ENCODE peak calls at places on chromosomes 4 and X, in nine cellular contexts. A is astrocyte, H is NCI-H748 treated with DMSO at 0.1 percent for 48 hours, V is NCI-H345, N is GM04503, D is EL, R is NCI-H1105, Z is dorsolateral prefrontal cortex, O is cardiac muscle cell. G is an unnamed sample.

GRCh38 chr4:23717528-23718248 is 172.2 kb downstream of the PPARGC1A start:
- DNase-seq in A (peak; percentile 16), H (no peak), V (peak; percentile 0), N (no peak), D (peak; percentile 22), R (no peak), Z (no peak), O (peak; percentile 43), G (no peak)

GRCh38 chr4:3472411-3473141 is 9.5 kb downstream of the DOK7 start:
- DNase-seq in A (no peak), H (no peak), V (peak; percentile 24), N (no peak), D (no peak), R (no peak), Z (no peak), O (no peak), G (no peak)

GRCh38 chr4:174273960-174274359 is 9.5 kb downstream of the FBXO8 start:
- DNase-seq in A (no peak), H (peak; percentile 72), V (no peak), N (no peak), D (no peak), R (no peak), Z (no peak), O (no peak), G (no peak)

GRCh38 chr4:149441338-149441737 is 374.3 kb downstream of the IQCM start:
- DNase-seq in A (peak; percentile 86), H (no peak), V (no peak), N (peak; percentile 32), D (peak; percentile 46), R (no peak), Z (no peak), O (peak; percentile 11), G (no peak)

GRCh38 chr4:123043793-123044425 is 121.5 kb upstream of the NUDT6 start:
- DNase-seq in A (no peak), H (no peak), V (no peak), N (no peak), D (no peak), R (no peak), Z (no peak), O (no peak), G (no peak)

GRCh38 chr4:138978028-138978585 is 37.5 kb upstream of the NOCT start:
- DNase-seq in A (no peak), H (no peak), V (no peak), N (no peak), D (no peak), R (no peak), Z (no peak), O (no peak), G (no peak)

GRCh38 chr4:121256346-121256745 is 92.2 kb upstream of the TNIP3 start:
- DNase-seq in A (peak; percentile 94), H (no peak), V (no peak), N (peak; percentile 70), D (peak; percentile 86), R (no peak), Z (no peak), O (peak; percentile 95), G (no peak)

GRCh38 chr4:19187709-19188108 is 1064.0 kb upstream of the SLIT2 start:
- DNase-seq in A (no peak), H (no peak), V (no peak), N (no peak), D (no peak), R (no peak), Z (no peak), O (no peak), G (no peak)

GRCh38 chrX:44299177-44299576 is 44.3 kb downstream of the EFHC2 start:
- DNase-seq in A (peak; percentile 29), H (no peak), V (no peak), N (no peak), D (no peak), R (no peak), Z (no peak), O (no peak), G (no peak)

GRCh38 chr4:26583865-26584652 is at the start of gene TBC1D19:
- DNase-seq in A (peak; percentile 83), H (peak; percentile 69), V (peak; percentile 90), N (peak; percentile 60), D (peak; percentile 87), R (peak; percentile 60), Z (peak; percentile 81), O (peak; percentile 91), G (peak; percentile 86)

GRCh38 chrX:47573334-47574095 is 8.7 kb upstream of the TIMP1 start:
- DNase-seq in A (peak; percentile 58), H (no peak), V (no peak), N (no peak), D (peak; percentile 47), R (no peak), Z (no peak), O (peak; percentile 84), G (no peak)

GRCh38 chrX:38987135-38987780 is 186.0 kb downstream of the MID1IP1 start:
- DNase-seq in A (peak; percentile 1), H (no peak), V (no peak), N (no peak), D (no peak), R (no peak), Z (no peak), O (no peak), G (no peak)

GRCh38 chr4:37976991-37977470 is 16.8 kb downstream of the PTTG2 start:
- DNase-seq in A (peak; percentile 26), H (peak; percentile 19), V (peak; percentile 59), N (no peak), D (peak; percentile 84), R (peak; percentile 22), Z (no peak), O (peak; percentile 83), G (peak; percentile 56)

GRCh38 chrX:108439434-108439883 is at the start of gene COL4A5:
- DNase-seq in A (peak; percentile 94), H (peak; percentile 71), V (peak; percentile 85), N (no peak), D (peak; percentile 84), R (peak; percentile 52), Z (no peak), O (peak; percentile 90), G (peak; percentile 42)

GRCh38 chr4:142984871-142985585 is 138.9 kb upstream of the INPP4B start:
- DNase-seq in A (no peak), H (no peak), V (no peak), N (no peak), D (peak; percentile 25), R (no peak), Z (no peak), O (peak; percentile 32), G (no peak)

GRCh38 chr4:157992038-157992706 is 180.7 kb downstream of the GASK1B start:
- DNase-seq in A (peak; percentile 42), H (peak; percentile 37), V (peak; percentile 57), N (no peak), D (peak; percentile 66), R (peak; percentile 25), Z (no peak), O (peak; percentile 92), G (no peak)

GRCh38 chr4:81404294-81404693 is 67.4 kb downstream of the RASGEF1B start:
- DNase-seq in A (no peak), H (no peak), V (no peak), N (no peak), D (no peak), R (no peak), Z (no peak), O (peak; percentile 16), G (no peak)

GRCh38 chr4:101205878-101206277 is 141.4 kb downstream of the PPP3CA start:
- DNase-seq in A (peak; percentile 79), H (no peak), V (no peak), N (no peak), D (no peak), R (no peak), Z (no peak), O (peak; percentile 49), G (no peak)

GRCh38 chr4:3302164-3302785 is 9.5 kb downstream of the RGS12 start:
- DNase-seq in A (peak; percentile 51), H (no peak), V (no peak), N (no peak), D (no peak), R (no peak), Z (no peak), O (no peak), G (peak; percentile 52)

G was measured in breast epithelium.